ENCODE peak calls at places on chromosomes 13 and 19, in four cellular contexts. U is H54, R is IMR-90, I is GM12891. B is an unnamed sample.

GRCh38 chr19:33302974-33303790 is 848 bp upstream of the CEBPA start:
- DNase-seq in U (no peak), R (peak; percentile 41), I (no peak), B (peak; percentile 73)

GRCh38 chr19:16153582-16154336 is 10.3 kb downstream of the HSH2D start:
- DNase-seq in U (no peak), R (no peak), I (no peak), B (peak; percentile 42)

GRCh38 chr13:60019119-60019993 is 144.4 kb downstream of the DIAPH3 start:
- DNase-seq in U (no peak), R (peak; percentile 40), I (no peak), B (no peak)

GRCh38 chr19:34428549-34429285 is 536 bp downstream of the UBA2 start:
- DNase-seq in U (peak; percentile 53), R (peak; percentile 17), I (peak; percentile 13), B (peak; percentile 52)

GRCh38 chr13:94382960-94383359 is 96.5 kb downstream of the DCT start:
- DNase-seq in U (no peak), R (no peak), I (no peak), B (no peak)

GRCh38 chr13:34216251-34216650 is 398.3 kb downstream of the RFC3 start:
- DNase-seq in U (no peak), R (no peak), I (no peak), B (no peak)

GRCh38 chr19:5540208-5540607 is 27.5 kb downstream of the TINCR start:
- DNase-seq in U (no peak), R (no peak), I (no peak), B (no peak)

GRCh38 chr13:51635137-51635878 is 51.0 kb downstream of the WDFY2 start:
- DNase-seq in U (no peak), R (no peak), I (no peak), B (no peak)

GRCh38 chr13:98915563-98916348 is 62.1 kb downstream of the DOCK9 start:
- DNase-seq in U (no peak), R (peak; percentile 31), I (no peak), B (no peak)

GRCh38 chr13:45086484-45086883 is 33.8 kb upstream of the GTF2F2 start:
- DNase-seq in U (no peak), R (peak; percentile 55), I (no peak), B (no peak)

GRCh38 chr19:34787059-34787824 is 14.2 kb upstream of the ZNF599 start:
- DNase-seq in U (no peak), R (no peak), I (no peak), B (no peak)

GRCh38 chr19:44575116-44575700 is 38.2 kb upstream of the IGSF23 start:
- DNase-seq in U (no peak), R (no peak), I (no peak), B (no peak)

GRCh38 chr13:110820311-110820710 is 94.6 kb downstream of the ANKRD10 start:
- DNase-seq in U (no peak), R (no peak), I (no peak), B (no peak)

GRCh38 chr13:34176636-34177035 is 358.7 kb downstream of the RFC3 start:
- DNase-seq in U (no peak), R (no peak), I (no peak), B (no peak)

GRCh38 chr13:34161829-34162544 is 344.0 kb downstream of the RFC3 start:
- DNase-seq in U (no peak), R (peak; percentile 80), I (no peak), B (peak; percentile 18)

GRCh38 chr13:41564046-41564445 is 106.7 kb downstream of the RGCC start:
- DNase-seq in U (no peak), R (no peak), I (no peak), B (no peak)

GRCh38 chr13:46211116-46211515 is 612 bp upstream of the LRRC63 start:
- DNase-seq in U (no peak), R (no peak), I (no peak), B (peak; percentile 10)

GRCh38 chr13:112107289-112107688 is 40.3 kb downstream of the SOX1 start:
- DNase-seq in U (no peak), R (no peak), I (no peak), B (no peak)

GRCh38 chr13:74062933-74063332 is 71.3 kb downstream of the KLF12 start:
- DNase-seq in U (no peak), R (peak; percentile 74), I (peak; percentile 8), B (no peak)

GRCh38 chr19:53308339-53308811 is 25.2 kb upstream of the ZNF845 start:
- DNase-seq in U (no peak), R (no peak), I (no peak), B (no peak)

GRCh38 chr19:53388904-53389303 is 6.0 kb upstream of the ZNF765 start:
- DNase-seq in U (no peak), R (peak; percentile 44), I (no peak), B (no peak)

GRCh38 chr13:31046711-31047279 is 114.3 kb downstream of the TEX26 start:
- DNase-seq in U (no peak), R (peak; percentile 68), I (no peak), B (no peak)

GRCh38 chr19:3770136-3771032 is 1.6 kb downstream of the RAX2 start:
- DNase-seq in U (no peak), R (no peak), I (no peak), B (no peak)

DNA sequence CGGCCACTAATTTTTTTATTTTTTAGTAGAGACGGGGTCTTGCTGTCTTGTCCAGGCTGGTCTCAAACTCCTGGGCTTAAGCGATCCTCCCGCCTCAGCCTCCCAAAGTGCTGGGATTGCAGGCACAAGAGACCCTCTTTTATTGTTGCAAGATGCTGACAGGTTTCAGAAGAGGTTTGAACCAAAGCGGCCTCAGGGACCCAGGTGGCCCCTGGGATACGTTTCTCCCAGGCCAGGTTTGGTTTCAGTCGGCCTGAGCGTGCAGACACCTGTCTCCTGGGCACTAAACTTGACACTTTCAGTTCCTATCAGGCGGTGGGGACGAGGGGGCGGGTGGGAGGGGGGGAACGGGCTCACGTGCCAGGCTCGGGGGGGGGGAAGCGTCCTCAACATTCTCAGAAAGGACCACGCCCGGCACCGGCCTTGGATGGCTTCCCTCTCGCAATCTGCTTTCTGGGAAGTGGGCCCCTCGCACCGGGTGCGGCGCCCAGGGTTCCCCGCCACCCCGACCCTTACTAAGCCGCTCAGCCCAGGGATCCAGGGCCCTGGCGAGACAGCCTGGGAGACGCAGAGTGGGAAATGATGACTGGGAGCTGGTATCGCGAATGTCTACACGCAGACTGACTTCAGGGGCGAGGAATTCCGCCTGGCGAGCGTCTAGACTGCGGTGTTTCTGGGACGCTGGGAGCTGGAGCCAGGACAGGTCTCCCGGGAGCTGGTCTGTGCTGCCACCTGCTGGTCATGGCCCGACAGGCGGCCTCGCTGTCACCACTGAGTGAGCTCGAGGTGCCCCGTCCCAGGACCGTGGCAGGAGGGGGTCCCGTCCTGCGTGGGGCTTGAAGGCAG is 91.6 kb downstream of the GNG7 start:
- DNase-seq in U (peak; percentile 96), R (peak; percentile 94), I (no peak), B (peak; percentile 56)
- TF ChIP-seq POLR2A in U (peak; percentile 41), R (no peak), I (peak; percentile 40), B (no peak)

DNA sequence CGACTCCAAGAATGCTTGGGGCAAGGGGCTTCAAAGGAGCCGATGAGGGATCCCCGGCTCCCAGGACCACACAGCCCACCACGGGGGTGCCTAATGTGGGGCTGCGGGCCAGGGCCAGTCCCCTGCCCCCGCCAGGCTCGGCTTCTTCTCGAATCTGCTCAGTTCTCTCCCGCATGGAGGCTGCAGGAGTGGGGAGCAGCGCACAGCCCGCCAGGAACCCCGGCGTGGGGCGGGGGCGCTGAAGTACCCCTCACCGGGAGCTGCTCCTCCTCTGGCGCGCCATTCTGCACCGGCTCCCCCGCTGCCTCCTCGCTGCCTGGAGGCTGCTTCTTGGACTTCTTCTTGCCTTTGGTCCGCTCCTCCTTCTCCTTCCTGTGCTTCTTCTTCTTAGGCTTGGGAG is 14.7 kb downstream of the IZUMO4 start:
- DNase-seq in U (no peak), R (no peak), I (no peak), B (no peak)
- TF ChIP-seq POLR2A in U (no peak), R (no peak), I (no peak), B (no peak)

GRCh38 chr19:42067315-42067888 is 2.6 kb downstream of the GRIK5 start:
- DNase-seq in U (no peak), R (no peak), I (no peak), B (no peak)

GRCh38 chr19:42068361-42068755 is 1.6 kb downstream of the GRIK5 start:
- DNase-seq in U (no peak), R (no peak), I (no peak), B (no peak)

GRCh38 chr19:42068756-42069571 is 1.0 kb downstream of the GRIK5 start:
- DNase-seq in U (no peak), R (no peak), I (no peak), B (no peak)

GRCh38 chr19:42071247-42071646 is 1.2 kb upstream of the GRIK5 start:
- DNase-seq in U (no peak), R (no peak), I (no peak), B (no peak)

GRCh38 chr19:42069619-42070293 is at the start of gene GRIK5:
- DNase-seq in U (no peak), R (no peak), I (no peak), B (no peak)
- TF ChIP-seq POLR2A in U (no peak), R (no peak), I (no peak), B (no peak)

DNA sequence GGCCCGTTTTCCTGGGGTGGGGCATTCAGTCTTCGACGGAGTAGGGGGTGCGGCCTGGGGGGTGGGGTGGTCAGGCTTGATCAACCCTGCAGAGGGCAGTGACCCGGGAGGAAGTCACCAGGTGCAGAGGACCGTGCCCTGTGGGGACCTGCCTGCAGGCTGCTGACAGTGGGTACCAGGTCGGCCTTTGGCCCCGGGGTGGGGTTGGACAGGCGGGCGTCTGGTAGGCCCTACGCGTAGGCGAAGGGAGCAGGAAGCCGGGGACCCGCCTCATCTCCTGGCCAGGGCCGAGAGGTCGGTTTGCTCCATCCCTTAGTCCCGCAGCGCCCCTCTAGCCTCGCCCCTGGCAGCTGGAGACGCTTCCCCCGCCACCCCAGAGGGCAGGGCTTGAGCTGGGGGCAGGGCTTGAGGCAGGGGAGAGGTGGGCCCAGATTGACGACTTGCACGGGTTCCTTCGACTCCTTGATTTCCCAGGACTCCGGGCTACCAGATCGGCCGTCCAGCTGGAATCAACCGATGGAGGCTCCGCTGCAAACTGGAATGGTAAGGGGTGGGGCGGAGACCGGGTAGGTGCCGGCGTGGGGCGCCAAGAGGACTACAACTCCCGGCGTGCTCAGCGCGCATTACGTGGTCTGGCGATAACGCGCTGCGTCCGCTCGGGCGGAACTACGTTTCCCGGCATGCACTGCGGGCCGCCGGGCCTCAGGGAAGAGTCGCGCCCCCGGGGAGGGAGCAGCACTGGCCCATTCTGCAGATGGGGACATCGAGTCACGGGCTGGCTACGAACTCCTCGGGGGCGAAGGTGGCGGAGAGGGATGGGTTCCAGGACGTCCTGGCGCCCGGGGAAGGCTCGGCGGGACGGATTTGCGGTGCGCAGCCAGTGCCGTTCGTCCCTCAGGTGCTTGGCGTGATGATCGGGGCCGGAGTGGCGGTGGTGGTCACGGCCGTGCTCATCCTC is at the start of gene PNPLA6:
- DNase-seq in U (peak; percentile 94), R (peak; percentile 92), I (peak; percentile 98), B (peak; percentile 92)
- TF ChIP-seq POLR2A in U (peak; percentile 57), R (no peak), I (no peak), B (peak; percentile 31)

GRCh38 chr13:48037346-48038173 is at the start of gene NUDT15:
- DNase-seq in U (peak; percentile 75), R (peak; percentile 96), I (peak; percentile 87), B (peak; percentile 96)
- TF ChIP-seq POLR2A in U (peak; percentile 77), R (peak; percentile 98), I (peak; percentile 99), B (peak; percentile 76)

DNA sequence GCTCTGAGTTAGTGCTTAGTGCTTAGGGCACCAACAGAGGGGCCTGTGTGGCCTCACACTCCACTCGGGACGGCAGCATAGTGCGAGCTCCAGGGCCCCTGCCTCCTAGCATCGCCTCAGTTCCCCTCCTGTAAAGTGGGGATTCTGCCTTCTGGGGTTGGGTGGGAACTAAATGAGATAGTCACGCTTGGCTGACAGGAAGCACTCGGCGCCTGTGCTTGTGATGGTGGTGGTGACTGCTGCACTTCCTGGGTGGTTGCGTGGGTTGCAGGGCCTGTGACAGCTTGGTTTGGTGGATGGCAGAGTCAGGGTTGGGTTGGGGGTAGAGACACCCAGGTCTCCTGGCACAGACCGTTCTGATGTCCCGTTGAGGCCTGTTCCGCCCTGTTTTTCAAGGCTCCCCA is 7.7 kb downstream of the PLEKHF1 start:
- DNase-seq in U (no peak), R (no peak), I (no peak), B (no peak)
- TF ChIP-seq POLR2A in U (no peak), R (no peak), I (no peak), B (no peak)